ENCODE peak calls at places on chromosomes 1 and 21, in six cellular contexts. One of them, this sample, is unnamed.

GRCh38 chr1:89190017-89190416 is 8.7 kb downstream of the GBP4 start:
- DNase-seq in left lobe of liver: no peak
- DNase-seq in CD8-positive, alpha-beta memory T cell: no peak
- DNase-seq in NCI-H1417: no peak
- DNase-seq in mucosa of gallbladder: no peak
- DNase-seq in HCT116: no peak
- DNase-seq in this sample: no peak

GRCh38 chr1:47587891-47588582 is 150.2 kb downstream of the FOXD2 start:
- DNase-seq in left lobe of liver: peak
- DNase-seq in CD8-positive, alpha-beta memory T cell: no peak
- DNase-seq in NCI-H1417: no peak
- DNase-seq in mucosa of gallbladder: peak
- DNase-seq in HCT116: no peak
- DNase-seq in this sample: no peak

GRCh38 chr1:21822349-21822748 is 10.3 kb downstream of the LDLRAD2 start:
- DNase-seq in left lobe of liver: no peak
- DNase-seq in CD8-positive, alpha-beta memory T cell: no peak
- DNase-seq in NCI-H1417: no peak
- DNase-seq in mucosa of gallbladder: no peak
- DNase-seq in HCT116: no peak
- DNase-seq in this sample: no peak

GRCh38 chr1:25695066-25695990 is 78.7 kb downstream of the MAN1C1 start:
- DNase-seq in left lobe of liver: peak
- DNase-seq in CD8-positive, alpha-beta memory T cell: no peak
- DNase-seq in NCI-H1417: no peak
- DNase-seq in mucosa of gallbladder: peak
- DNase-seq in HCT116: no peak
- DNase-seq in this sample: no peak

GRCh38 chr21:35525443-35525842 is 476.3 kb upstream of the RUNX1 start:
- DNase-seq in left lobe of liver: no peak
- DNase-seq in CD8-positive, alpha-beta memory T cell: no peak
- DNase-seq in NCI-H1417: no peak
- DNase-seq in mucosa of gallbladder: no peak
- DNase-seq in HCT116: peak
- DNase-seq in this sample: no peak

GRCh38 chr1:119818181-119818580 is 6.9 kb upstream of the REG4 start:
- DNase-seq in left lobe of liver: no peak
- DNase-seq in CD8-positive, alpha-beta memory T cell: no peak
- DNase-seq in NCI-H1417: no peak
- DNase-seq in mucosa of gallbladder: no peak
- DNase-seq in HCT116: no peak
- DNase-seq in this sample: no peak

GRCh38 chr21:31370893-31371652 is 27.0 kb upstream of the TIAM1 start:
- DNase-seq in left lobe of liver: no peak
- DNase-seq in CD8-positive, alpha-beta memory T cell: no peak
- DNase-seq in NCI-H1417: no peak
- DNase-seq in mucosa of gallbladder: no peak
- DNase-seq in HCT116: no peak
- DNase-seq in this sample: no peak

GRCh38 chr1:216726435-216726834 is 3.2 kb upstream of the ESRRG start:
- DNase-seq in left lobe of liver: no peak
- DNase-seq in CD8-positive, alpha-beta memory T cell: no peak
- DNase-seq in NCI-H1417: no peak
- DNase-seq in mucosa of gallbladder: no peak
- DNase-seq in HCT116: no peak
- DNase-seq in this sample: no peak

GRCh38 chr1:93613895-93614294 is 67.7 kb downstream of the BCAR3 start:
- DNase-seq in left lobe of liver: peak
- DNase-seq in CD8-positive, alpha-beta memory T cell: no peak
- DNase-seq in NCI-H1417: no peak
- DNase-seq in mucosa of gallbladder: no peak
- DNase-seq in HCT116: no peak
- DNase-seq in this sample: no peak

GRCh38 chr1:111909010-111909409 is 80.5 kb downstream of the KCND3 start:
- DNase-seq in left lobe of liver: no peak
- DNase-seq in CD8-positive, alpha-beta memory T cell: no peak
- DNase-seq in NCI-H1417: peak
- DNase-seq in mucosa of gallbladder: no peak
- DNase-seq in HCT116: no peak
- DNase-seq in this sample: no peak

GRCh38 chr1:235640580-235640979 is 9.0 kb downstream of the GNG4 start:
- DNase-seq in left lobe of liver: no peak
- DNase-seq in CD8-positive, alpha-beta memory T cell: no peak
- DNase-seq in NCI-H1417: no peak
- DNase-seq in mucosa of gallbladder: no peak
- DNase-seq in HCT116: no peak
- DNase-seq in this sample: no peak

GRCh38 chr21:45912611-45913415 is 68.8 kb upstream of the COL6A1 start:
- DNase-seq in left lobe of liver: no peak
- DNase-seq in CD8-positive, alpha-beta memory T cell: no peak
- DNase-seq in NCI-H1417: no peak
- DNase-seq in mucosa of gallbladder: no peak
- DNase-seq in HCT116: no peak
- DNase-seq in this sample: no peak